ENCODE peak calls at places on chromosome X, in seven cellular contexts. One of them, this sample, is unnamed.

GRCh38 chrX:295136-295535 is 14.0 kb downstream of the PLCXD1 start:
- DNase-seq in left ventricle myocardium inferior: no peak
- DNase-seq in A549: no peak
- DNase-seq in transverse colon: no peak
- DNase-seq in fibroblast of lung: no peak
- DNase-seq in HFF-Myc: no peak
- DNase-seq in IMR-90: no peak
- DNase-seq in this sample: no peak

GRCh38 chrX:51857159-51857733 is 36.2 kb upstream of the MAGED1 start:
- DNase-seq in A549: no peak
- DNase-seq in fibroblast of lung: no peak
- DNase-seq in left ventricle myocardium inferior: no peak
- DNase-seq in IMR-90: no peak
- DNase-seq in transverse colon: no peak
- DNase-seq in HFF-Myc: no peak
- DNase-seq in this sample: no peak

GRCh38 chrX:121931567-121931966 is 884.2 kb downstream of the GLUD2 start:
- DNase-seq in A549: no peak
- DNase-seq in IMR-90: no peak
- DNase-seq in fibroblast of lung: no peak
- DNase-seq in left ventricle myocardium inferior: no peak
- DNase-seq in transverse colon: no peak
- DNase-seq in HFF-Myc: no peak
- DNase-seq in this sample: no peak

GRCh38 chrX:135707880-135708279 is 5.6 kb upstream of the CT45A1 start:
- DNase-seq in IMR-90: no peak
- DNase-seq in A549: peak
- DNase-seq in fibroblast of lung: no peak
- DNase-seq in HFF-Myc: no peak
- DNase-seq in left ventricle myocardium inferior: no peak
- DNase-seq in transverse colon: peak
- DNase-seq in this sample: no peak

GRCh38 chrX:9241427-9241826 is 207.5 kb upstream of the FAM9B start:
- DNase-seq in HFF-Myc: no peak
- DNase-seq in fibroblast of lung: no peak
- DNase-seq in IMR-90: no peak
- DNase-seq in A549: no peak
- DNase-seq in left ventricle myocardium inferior: no peak
- DNase-seq in transverse colon: no peak
- DNase-seq in this sample: no peak

GRCh38 chrX:13235930-13236329 is 83.9 kb downstream of the ATXN3L start:
- DNase-seq in A549: no peak
- DNase-seq in transverse colon: no peak
- DNase-seq in fibroblast of lung: no peak
- DNase-seq in left ventricle myocardium inferior: no peak
- DNase-seq in HFF-Myc: no peak
- DNase-seq in IMR-90: no peak
- DNase-seq in this sample: no peak

GRCh38 chrX:40539214-40540142 is 41.3 kb upstream of the ATP6AP2 start:
- DNase-seq in HFF-Myc: no peak
- DNase-seq in transverse colon: peak
- DNase-seq in IMR-90: peak
- DNase-seq in fibroblast of lung: peak
- DNase-seq in left ventricle myocardium inferior: peak
- DNase-seq in A549: no peak
- DNase-seq in this sample: peak

GRCh38 chrX:35841872-35842271 is 43.7 kb downstream of the MAGEB16 start:
- DNase-seq in HFF-Myc: no peak
- DNase-seq in fibroblast of lung: no peak
- DNase-seq in IMR-90: no peak
- DNase-seq in A549: no peak
- DNase-seq in left ventricle myocardium inferior: no peak
- DNase-seq in transverse colon: no peak
- DNase-seq in this sample: no peak

GRCh38 chrX:70264784-70265183 is 3.4 kb upstream of the ARR3 start:
- DNase-seq in A549: no peak
- DNase-seq in HFF-Myc: no peak
- DNase-seq in IMR-90: no peak
- DNase-seq in left ventricle myocardium inferior: no peak
- DNase-seq in transverse colon: no peak
- DNase-seq in fibroblast of lung: peak
- DNase-seq in this sample: no peak

GRCh38 chrX:41472231-41472815 is 25.2 kb downstream of the NYX start:
- DNase-seq in IMR-90: no peak
- DNase-seq in HFF-Myc: no peak
- DNase-seq in transverse colon: no peak
- DNase-seq in fibroblast of lung: no peak
- DNase-seq in left ventricle myocardium inferior: no peak
- DNase-seq in A549: no peak
- DNase-seq in this sample: no peak

GRCh38 chrX:124194209-124194608 is 138.3 kb upstream of the TEX13D start:
- DNase-seq in fibroblast of lung: peak
- DNase-seq in HFF-Myc: peak
- DNase-seq in A549: no peak
- DNase-seq in IMR-90: no peak
- DNase-seq in left ventricle myocardium inferior: peak
- DNase-seq in transverse colon: no peak
- DNase-seq in this sample: no peak

GRCh38 chrX:23779025-23779424 is 3.9 kb upstream of the SAT1 start:
- DNase-seq in A549: peak
- DNase-seq in left ventricle myocardium inferior: no peak
- DNase-seq in IMR-90: peak
- DNase-seq in HFF-Myc: no peak
- DNase-seq in transverse colon: no peak
- DNase-seq in fibroblast of lung: peak
- DNase-seq in this sample: peak

GRCh38 chrX:74242050-74242449 is 61.9 kb upstream of the ZCCHC13 start:
- DNase-seq in transverse colon: no peak
- DNase-seq in A549: peak
- DNase-seq in HFF-Myc: peak
- DNase-seq in IMR-90: peak
- DNase-seq in left ventricle myocardium inferior: no peak
- DNase-seq in fibroblast of lung: peak
- DNase-seq in this sample: peak

GRCh38 chrX:19904778-19905367 is 17.5 kb upstream of the SH3KBP1 start:
- DNase-seq in A549: peak
- DNase-seq in fibroblast of lung: peak
- DNase-seq in HFF-Myc: no peak
- DNase-seq in left ventricle myocardium inferior: no peak
- DNase-seq in IMR-90: peak
- DNase-seq in transverse colon: no peak
- DNase-seq in this sample: peak

GRCh38 chrX:15416133-15416993 is 32.1 kb upstream of the VEGFD start:
- DNase-seq in IMR-90: no peak
- DNase-seq in fibroblast of lung: no peak
- DNase-seq in left ventricle myocardium inferior: no peak
- DNase-seq in transverse colon: no peak
- DNase-seq in A549: peak
- DNase-seq in HFF-Myc: no peak
- DNase-seq in this sample: no peak

GRCh38 chrX:15277594-15277993 is 7.7 kb upstream of the ASB9 start:
- DNase-seq in left ventricle myocardium inferior: no peak
- DNase-seq in fibroblast of lung: no peak
- DNase-seq in A549: no peak
- DNase-seq in HFF-Myc: no peak
- DNase-seq in IMR-90: no peak
- DNase-seq in transverse colon: no peak
- DNase-seq in this sample: no peak

GRCh38 chrX:154696328-154697045 is 43.1 kb upstream of the CTAG2 start:
- DNase-seq in transverse colon: no peak
- DNase-seq in IMR-90: peak
- DNase-seq in left ventricle myocardium inferior: no peak
- DNase-seq in fibroblast of lung: peak
- DNase-seq in HFF-Myc: no peak
- DNase-seq in A549: peak
- DNase-seq in this sample: peak

GRCh38 chrX:25144043-25144940 is 128.5 kb upstream of the ARX start:
- DNase-seq in HFF-Myc: peak
- DNase-seq in IMR-90: peak
- DNase-seq in transverse colon: peak
- DNase-seq in left ventricle myocardium inferior: peak
- DNase-seq in fibroblast of lung: peak
- DNase-seq in A549: peak
- DNase-seq in this sample: peak

GRCh38 chrX:13334491-13334890 is 14.6 kb upstream of the ATXN3L start:
- DNase-seq in HFF-Myc: no peak
- DNase-seq in left ventricle myocardium inferior: no peak
- DNase-seq in IMR-90: peak
- DNase-seq in A549: no peak
- DNase-seq in transverse colon: no peak
- DNase-seq in fibroblast of lung: no peak
- DNase-seq in this sample: peak

GRCh38 chrX:107739541-107739940 is 36.0 kb downstream of the TSC22D3 start:
- DNase-seq in IMR-90: no peak
- DNase-seq in fibroblast of lung: no peak
- DNase-seq in transverse colon: no peak
- DNase-seq in left ventricle myocardium inferior: no peak
- DNase-seq in HFF-Myc: no peak
- DNase-seq in A549: no peak
- DNase-seq in this sample: no peak

GRCh38 chrX:107743995-107744394 is 31.6 kb downstream of the TSC22D3 start:
- DNase-seq in left ventricle myocardium inferior: no peak
- DNase-seq in HFF-Myc: no peak
- DNase-seq in IMR-90: no peak
- DNase-seq in transverse colon: no peak
- DNase-seq in A549: no peak
- DNase-seq in fibroblast of lung: no peak
- DNase-seq in this sample: no peak

GRCh38 chrX:107741318-107741813 is 34.2 kb downstream of the TSC22D3 start:
- DNase-seq in HFF-Myc: no peak
- DNase-seq in left ventricle myocardium inferior: no peak
- DNase-seq in A549: no peak
- DNase-seq in fibroblast of lung: no peak
- DNase-seq in IMR-90: no peak
- DNase-seq in transverse colon: no peak
- DNase-seq in this sample: no peak

GRCh38 chrX:107744868-107745267 is 30.7 kb downstream of the TSC22D3 start:
- DNase-seq in left ventricle myocardium inferior: no peak
- DNase-seq in IMR-90: no peak
- DNase-seq in transverse colon: no peak
- DNase-seq in fibroblast of lung: no peak
- DNase-seq in HFF-Myc: no peak
- DNase-seq in A549: no peak
- DNase-seq in this sample: no peak

DNA sequence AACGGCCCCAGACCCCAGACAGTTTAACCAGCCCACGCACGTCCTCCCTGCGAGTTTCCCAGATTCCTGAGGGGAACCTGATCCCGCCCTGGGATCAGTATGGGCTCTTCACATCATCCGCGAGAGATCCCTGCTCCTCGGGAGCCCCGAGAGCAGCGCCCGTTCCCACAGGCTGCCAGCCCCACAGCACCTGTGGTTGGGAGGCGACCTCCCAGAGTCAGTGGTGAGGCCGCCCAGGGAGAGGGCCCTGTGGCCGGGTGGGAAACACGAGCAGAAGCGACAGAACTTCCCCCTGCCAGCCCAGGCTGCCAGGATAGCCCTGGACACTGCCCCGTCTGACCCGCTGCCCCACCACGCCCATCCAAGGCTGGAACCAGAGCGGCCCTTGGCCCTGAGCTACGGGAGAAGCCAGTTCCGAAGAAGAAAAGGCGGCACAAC is 32.8 kb downstream of the TSC22D3 start:
- DNase-seq in HFF-Myc: no peak
- DNase-seq in IMR-90: no peak
- DNase-seq in fibroblast of lung: no peak
- DNase-seq in transverse colon: peak
- DNase-seq in A549: no peak
- DNase-seq in left ventricle myocardium inferior: no peak
- DNase-seq in this sample: no peak
- H3K4me3 ChIP-seq in HFF-Myc: no peak
- H3K4me3 ChIP-seq in IMR-90: no peak
- H3K4me3 ChIP-seq in fibroblast of lung: no peak
- H3K4me3 ChIP-seq in transverse colon: no peak
- H3K4me3 ChIP-seq in A549: no peak
- H3K4me3 ChIP-seq in left ventricle myocardium inferior: peak
- H3K4me3 ChIP-seq in this sample: no peak

DNA sequence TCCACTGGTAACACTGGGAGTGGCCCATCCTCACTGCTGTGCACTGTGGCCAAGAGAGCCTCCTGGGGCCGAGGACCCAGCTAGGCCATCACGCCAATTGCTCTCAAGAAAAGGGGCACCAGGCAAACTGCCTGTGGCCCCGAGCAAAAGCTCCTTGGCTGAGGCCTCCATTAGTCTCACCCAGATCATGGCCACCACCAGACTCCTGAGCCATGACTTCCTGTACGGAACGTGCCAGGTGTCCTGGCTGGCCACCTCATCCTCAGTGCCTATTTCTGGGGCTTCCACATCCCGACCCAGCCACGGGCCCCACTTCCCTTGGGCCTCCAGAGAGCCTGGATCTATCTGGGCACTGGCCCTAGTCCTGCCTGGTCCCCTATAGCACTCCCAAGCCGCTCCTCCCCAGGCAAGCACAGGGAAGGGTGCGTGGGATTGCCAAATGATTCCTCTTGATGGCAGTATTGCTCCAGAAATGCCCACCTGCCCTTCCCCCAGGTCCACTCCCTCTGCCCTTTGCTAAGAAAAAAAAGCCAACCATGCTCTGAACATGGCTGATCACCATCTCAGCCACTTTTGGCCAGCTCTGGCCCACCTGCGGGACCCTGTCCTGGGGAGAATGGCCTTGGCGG is 212.6 kb upstream of the AGTR2 start:
- DNase-seq in transverse colon: no peak
- DNase-seq in left ventricle myocardium inferior: no peak
- DNase-seq in A549: peak
- DNase-seq in IMR-90: no peak
- DNase-seq in fibroblast of lung: no peak
- DNase-seq in HFF-Myc: no peak
- DNase-seq in this sample: no peak
- TF ChIP-seq CTCF in transverse colon: no peak
- TF ChIP-seq CTCF in left ventricle myocardium inferior: no peak
- TF ChIP-seq CTCF in A549: no peak
- TF ChIP-seq CTCF in IMR-90: no peak
- TF ChIP-seq CTCF in fibroblast of lung: no peak
- TF ChIP-seq CTCF in HFF-Myc: no peak
- TF ChIP-seq CTCF in this sample: no peak

DNA sequence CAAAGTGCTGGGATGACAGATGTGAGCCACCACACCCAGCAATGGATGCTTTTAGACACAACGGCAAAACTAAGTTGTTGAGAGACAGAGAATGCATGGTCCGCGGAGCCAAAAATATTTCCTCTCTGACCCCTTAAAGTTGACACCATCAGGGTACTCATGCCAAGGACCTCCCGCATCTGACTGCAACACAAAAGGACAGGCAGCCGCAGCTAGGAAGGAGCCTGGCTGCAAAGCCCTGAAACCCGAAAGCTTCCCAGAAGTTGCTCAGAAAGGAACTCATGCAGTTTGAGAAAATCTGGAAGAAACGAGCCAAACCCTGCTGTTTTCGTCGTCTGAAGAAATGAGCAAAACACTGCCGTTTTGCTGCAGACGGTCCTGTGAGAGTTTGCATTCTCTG is 16.5 kb downstream of the DHRSX start:
- DNase-seq in fibroblast of lung: peak
- DNase-seq in A549: no peak
- DNase-seq in transverse colon: no peak
- DNase-seq in left ventricle myocardium inferior: no peak
- DNase-seq in HFF-Myc: no peak
- DNase-seq in IMR-90: no peak
- DNase-seq in this sample: peak
- H3K4me3 ChIP-seq in fibroblast of lung: peak
- H3K4me3 ChIP-seq in A549: no peak
- H3K4me3 ChIP-seq in transverse colon: no peak
- H3K4me3 ChIP-seq in left ventricle myocardium inferior: peak
- H3K4me3 ChIP-seq in HFF-Myc: no peak
- H3K4me3 ChIP-seq in IMR-90: no peak
- H3K4me3 ChIP-seq in this sample: peak

GRCh38 chrX:12115377-12115776 is 22.9 kb upstream of the FRMPD4 start:
- DNase-seq in transverse colon: no peak
- DNase-seq in left ventricle myocardium inferior: no peak
- DNase-seq in fibroblast of lung: no peak
- DNase-seq in IMR-90: no peak
- DNase-seq in HFF-Myc: no peak
- DNase-seq in A549: peak
- DNase-seq in this sample: no peak
- TF ChIP-seq CTCF in transverse colon: no peak
- TF ChIP-seq CTCF in left ventricle myocardium inferior: no peak
- TF ChIP-seq CTCF in fibroblast of lung: no peak
- TF ChIP-seq CTCF in IMR-90: no peak
- TF ChIP-seq CTCF in HFF-Myc: no peak
- TF ChIP-seq CTCF in A549: no peak
- TF ChIP-seq CTCF in this sample: no peak